ENCODE peak calls at places on chromosomes 2 and 18, in seven cellular contexts. A is neural progenitor cell, S is right cardiac atrium, J is fibroblast of lung, K is adrenal gland, C is IMR-90, O is cardiac muscle cell. P is an unnamed sample.

GRCh38 chr2:189982777-189983394 is 79.6 kb downstream of the MSTN start:
- DNase-seq in A (peak; percentile 11), S (no peak), J (no peak), K (no peak), C (no peak), O (peak; percentile 5), P (no peak)

GRCh38 chr2:143705108-143705686 is 576.0 kb downstream of the ARHGAP15 start:
- DNase-seq in A (no peak), S (no peak), J (peak; percentile 80), K (no peak), C (peak; percentile 76), O (peak; percentile 71), P (no peak)

GRCh38 chr2:233036162-233036838 is 3.8 kb downstream of the NEU2 start:
- DNase-seq in A (no peak), S (no peak), J (no peak), K (no peak), C (no peak), O (no peak), P (no peak)

GRCh38 chr2:46632349-46632748 is 153.0 kb downstream of the TMEM247 start:
- DNase-seq in A (peak; percentile 28), S (no peak), J (peak; percentile 59), K (no peak), C (peak; percentile 77), O (peak; percentile 77), P (no peak)

GRCh38 chr2:156065912-156066311 is 266.6 kb downstream of the NR4A2 start:
- DNase-seq in A (no peak), S (no peak), J (no peak), K (no peak), C (no peak), O (no peak), P (no peak)

GRCh38 chr18:11089931-11090715 is 59.2 kb downstream of the PIEZO2 start:
- DNase-seq in A (no peak), S (no peak), J (no peak), K (no peak), C (no peak), O (no peak), P (no peak)

GRCh38 chr2:56185101-56185581 is 1.4 kb downstream of the CCDC85A start:
- DNase-seq in A (peak; percentile 39), S (peak; percentile 81), J (no peak), K (no peak), C (no peak), O (peak; percentile 8), P (no peak)

GRCh38 chr18:1147616-1148184 is 243.0 kb downstream of the ADCYAP1 start:
- DNase-seq in A (peak; percentile 40), S (no peak), J (no peak), K (no peak), C (no peak), O (no peak), P (no peak)

GRCh38 chr2:81714817-81715216 is 1410.3 kb upstream of the LRRTM1 start:
- DNase-seq in A (no peak), S (no peak), J (peak; percentile 11), K (no peak), C (peak; percentile 3), O (no peak), P (no peak)

GRCh38 chr18:47574966-47575365 is 323.5 kb upstream of the SKOR2 start:
- DNase-seq in A (no peak), S (no peak), J (no peak), K (no peak), C (no peak), O (no peak), P (no peak)

GRCh38 chr2:168466834-168467565 is 10.9 kb downstream of the CERS6 start:
- DNase-seq in A (no peak), S (no peak), J (no peak), K (no peak), C (no peak), O (no peak), P (no peak)

GRCh38 chr2:72892506-72893173 is 5.4 kb downstream of the SPR start:
- DNase-seq in A (peak; percentile 87), S (peak; percentile 86), J (peak; percentile 54), K (peak; percentile 76), C (peak; percentile 70), O (peak; percentile 83), P (peak; percentile 48)

GRCh38 chr18:39414009-39414700 is 1848.6 kb upstream of the CELF4 start:
- DNase-seq in A (no peak), S (no peak), J (peak; percentile 80), K (no peak), C (peak; percentile 82), O (peak; percentile 37), P (peak; percentile 16)

DNA sequence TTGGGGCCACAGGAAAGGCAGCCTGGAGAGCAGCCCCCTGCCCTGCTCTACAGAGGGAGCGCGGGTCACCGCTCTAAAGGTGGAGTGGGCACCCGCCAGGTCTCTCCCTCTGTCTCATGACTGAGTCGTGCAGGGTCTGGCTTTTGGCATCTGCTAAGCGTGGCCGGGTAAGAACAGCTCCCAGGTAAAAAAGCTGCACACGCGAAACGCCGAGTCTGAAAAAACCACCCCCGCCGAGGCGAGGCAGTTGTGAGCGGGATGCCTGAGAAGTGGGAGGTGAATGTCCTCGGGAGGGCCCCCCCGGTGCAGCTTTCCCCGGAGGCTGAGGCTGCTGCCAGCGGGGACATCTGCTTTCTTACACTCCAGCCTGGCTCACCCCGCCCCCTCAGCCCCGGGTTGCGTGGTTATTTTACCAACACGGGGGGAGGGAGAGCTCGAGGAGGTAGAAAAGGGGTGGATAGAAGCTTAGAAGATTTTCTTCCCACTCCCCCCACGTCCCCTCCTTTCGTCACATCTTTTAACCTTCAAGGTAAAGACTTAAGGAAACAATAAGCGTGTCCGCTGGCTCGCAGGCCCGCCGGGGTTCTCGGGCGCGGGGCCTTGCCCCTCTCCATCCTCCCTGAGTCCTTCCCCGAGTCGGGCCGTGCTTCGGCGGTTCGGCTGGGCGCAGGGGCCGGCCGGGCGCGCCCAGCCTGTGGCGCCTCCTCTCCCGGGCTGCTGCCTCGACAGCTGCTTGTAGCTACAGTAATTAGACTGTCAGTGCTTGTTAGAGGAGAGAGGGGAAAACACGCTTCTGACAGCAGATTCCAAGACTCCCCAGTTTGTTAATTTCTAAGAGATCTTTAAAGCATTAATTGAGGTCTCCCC is 70.6 kb upstream of the PSMD14 start:
- DNase-seq in A (peak; percentile 82), S (peak; percentile 80), J (peak; percentile 49), K (peak; percentile 40), C (peak; percentile 33), O (peak; percentile 58), P (no peak)
- H3K27ac ChIP-seq in A (no peak overlapping the region), S (no peak overlapping the region), J (no peak overlapping the region), K (no peak overlapping the region), C (no peak overlapping the region), O (no peak overlapping the region), P (no peak overlapping the region)

GRCh38 chr2:239918749-239919148 is 106.4 kb downstream of the NDUFA10 start:
- DNase-seq in A (no peak), S (no peak), J (no peak), K (no peak), C (no peak), O (no peak), P (no peak)
- H3K9me3 ChIP-seq in A (no peaks in the 10 kb centered on the region), S (no peaks in the 10 kb centered on the region), J (no peaks in the 10 kb centered on the region), K (peaks cover 14% of the 10 kb centered on the region), C (peaks cover 36% of the 10 kb centered on the region), O (no peaks in the 10 kb centered on the region), P (peaks cover 57% of the 10 kb centered on the region)

GRCh38 chr2:12819721-12820120 is 103.0 kb downstream of the TRIB2 start:
- DNase-seq in A (no peak), S (no peak), J (peak; percentile 84), K (no peak), C (peak; percentile 35), O (peak; percentile 96), P (no peak)

GRCh38 chr2:12818416-12819097 is 101.8 kb downstream of the TRIB2 start:
- DNase-seq in A (no peak), S (no peak), J (no peak), K (no peak), C (no peak), O (no peak), P (no peak)

GRCh38 chr2:12817870-12818269 is 101.1 kb downstream of the TRIB2 start:
- DNase-seq in A (no peak), S (no peak), J (no peak), K (no peak), C (no peak), O (no peak), P (no peak)

GRCh38 chr2:12816379-12817306 is 99.9 kb downstream of the TRIB2 start:
- DNase-seq in A (no peak), S (no peak), J (peak; percentile 87), K (peak; percentile 26), C (peak; percentile 87), O (peak; percentile 37), P (no peak)

DNA sequence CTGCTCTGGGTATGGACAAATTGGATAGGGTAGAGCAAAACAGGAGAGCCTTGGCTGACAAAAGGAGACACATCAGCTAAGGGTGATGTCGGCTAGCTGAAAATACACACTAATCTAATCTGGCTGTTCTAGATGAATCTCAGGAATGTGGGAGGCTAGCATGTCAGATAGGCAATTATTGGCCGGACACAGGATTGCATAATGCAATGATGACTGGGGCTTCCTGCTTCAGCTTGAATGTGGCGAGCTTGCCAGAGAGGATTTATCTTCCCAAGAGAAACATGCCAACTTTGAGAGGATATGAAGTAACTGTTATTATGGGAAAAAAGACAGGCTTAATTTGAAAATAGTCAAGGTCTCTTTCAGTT is 102.3 kb downstream of the TRIB2 start:
- DNase-seq in A (no peak), S (peak; percentile 86), J (peak; percentile 100), K (peak; percentile 97), C (peak; percentile 99), O (peak; percentile 100), P (peak; percentile 95)
- H3K27ac ChIP-seq in A (no peak overlapping the region), S (peak overlapping the region; percentile 89), J (peak overlapping the region; percentile 71), K (peak overlapping the region; percentile 71), C (peak overlapping the region; percentile 65), O (no peak overlapping the region), P (peak overlapping the region; percentile 52)

GRCh38 chr18:76613058-76613457 is 118.0 kb upstream of the ZNF516 start:
- DNase-seq in A (no peak), S (no peak), J (no peak), K (no peak), C (no peak), O (no peak), P (no peak)

GRCh38 chr18:76616373-76616772 is 121.3 kb upstream of the ZNF516 start:
- DNase-seq in A (no peak), S (no peak), J (no peak), K (no peak), C (no peak), O (no peak), P (no peak)

GRCh38 chr18:76618721-76619120 is 123.7 kb upstream of the ZNF516 start:
- DNase-seq in A (no peak), S (no peak), J (no peak), K (no peak), C (no peak), O (no peak), P (no peak)

GRCh38 chr18:76613721-76614120 is 118.7 kb upstream of the ZNF516 start:
- DNase-seq in A (no peak), S (no peak), J (no peak), K (no peak), C (no peak), O (no peak), P (no peak)

DNA sequence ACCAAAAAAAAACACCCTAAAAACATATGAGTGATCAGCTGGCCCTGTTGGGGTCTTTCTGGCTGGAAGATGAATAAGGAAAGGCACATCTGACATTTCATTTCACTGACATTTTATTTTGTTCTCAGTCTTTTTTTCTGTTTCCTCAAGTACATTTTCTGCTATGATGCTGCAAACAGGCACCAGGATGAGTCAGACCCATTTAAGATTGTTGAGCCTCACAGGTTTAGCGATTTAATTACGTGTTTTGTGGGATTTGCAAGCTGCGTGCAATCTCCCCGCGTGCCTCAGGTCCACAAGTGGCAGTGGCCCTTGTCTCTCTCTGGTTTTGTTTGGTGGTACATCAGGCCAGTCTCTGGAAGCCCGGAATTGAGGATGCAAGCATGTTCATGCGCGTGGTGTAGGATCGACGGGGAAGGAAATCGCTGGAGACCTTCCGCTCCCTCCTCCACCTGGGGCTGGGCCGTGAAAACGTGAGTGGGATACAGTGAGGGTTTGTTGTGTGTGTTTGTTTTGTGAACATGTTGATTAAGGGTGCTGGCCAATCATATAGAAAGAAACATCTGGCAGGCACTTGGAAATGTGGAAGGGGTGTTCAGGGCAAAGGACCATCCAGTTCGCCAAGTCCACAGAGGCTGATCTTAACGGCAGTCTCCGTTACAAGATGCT is 120.2 kb upstream of the ZNF516 start:
- DNase-seq in A (no peak), S (no peak), J (peak; percentile 40), K (no peak), C (peak; percentile 27), O (no peak), P (no peak)
- H3K9me3 ChIP-seq in A (no peaks in the 10 kb centered on the region), S (no peaks in the 10 kb centered on the region), J (no peaks in the 10 kb centered on the region), K (no peaks in the 10 kb centered on the region), C (no peaks in the 10 kb centered on the region), O (no peaks in the 10 kb centered on the region), P (peaks cover 8% of the 10 kb centered on the region)